ENCODE peak calls at places on chromosomes 13 and 19, in four cellular contexts. C is K562, B is Panc1, F is HCT116. N is an unnamed sample.

GRCh38 chr19:54574051-54574450 is 461 bp downstream of the LILRA2 start:
- DNase-seq in F (no peak), C (no peak), B (no peak), N (no peak)

GRCh38 chr19:56811480-56811879 is 29.0 kb downstream of the PEG3 start:
- DNase-seq in C (no peak), B (no peak), F (no peak), N (no peak)

GRCh38 chr13:38590796-38591507 is 95.9 kb upstream of the FREM2 start:
- DNase-seq in C (no peak), B (no peak), F (no peak), N (no peak)

GRCh38 chr19:1211494-1212234 is 6.1 kb downstream of the STK11 start:
- DNase-seq in C (peak), F (no peak), B (no peak), N (no peak)

GRCh38 chr13:48398450-48399095 is 14.3 kb downstream of the LPAR6 start:
- DNase-seq in F (no peak), B (no peak), C (no peak), N (no peak)

GRCh38 chr13:75480691-75481175 is 1.2 kb downstream of the TBC1D4 start:
- DNase-seq in B (no peak), C (peak), F (peak), N (peak)

GRCh38 chr13:28421674-28422410 is 73.1 kb downstream of the FLT1 start:
- DNase-seq in C (no peak), F (no peak), B (no peak), N (no peak)

GRCh38 chr13:26476111-26476743 is 81.3 kb upstream of the WASF3 start:
- DNase-seq in C (no peak), F (no peak), B (no peak), N (peak)

GRCh38 chr13:85236431-85236830 is 562.8 kb downstream of the SLITRK6 start:
- DNase-seq in B (no peak), F (no peak), C (no peak), N (no peak)

GRCh38 chr13:78372581-78372980 is 230.8 kb downstream of the POU4F1 start:
- DNase-seq in B (no peak), F (no peak), C (no peak), N (no peak)

GRCh38 chr19:35828694-35829301 is 16.2 kb upstream of the PRODH2 start:
- DNase-seq in C (peak), B (no peak), F (no peak), N (peak)

GRCh38 chr13:21483748-21484147 is 24.6 kb upstream of the ZDHHC20 start:
- DNase-seq in C (no peak), F (no peak), B (no peak), N (no peak)

GRCh38 chr19:30439271-30439750 is 67.1 kb downstream of the ZNF536 start:
- DNase-seq in B (no peak), F (no peak), C (no peak), N (no peak)

GRCh38 chr19:1069009-1069779 is 2.2 kb downstream of the ARHGAP45 start:
- DNase-seq in B (no peak), C (no peak), F (no peak), N (no peak)

GRCh38 chr13:20170931-20171330 is 10.1 kb upstream of the GJA3 start:
- DNase-seq in B (no peak), C (no peak), F (no peak), N (no peak)

GRCh38 chr19:47280183-47280797 is 5.6 kb downstream of the INAFM1 start:
- DNase-seq in C (peak), F (no peak), B (no peak), N (peak)

GRCh38 chr19:35545855-35546381 is 492 bp downstream of the TMEM147 start:
- DNase-seq in F (no peak), C (peak), B (no peak), N (no peak)

GRCh38 chr19:45100202-45100600 is 7.2 kb downstream of the PPP1R37 start:
- DNase-seq in F (no peak), C (no peak), B (no peak), N (no peak)

GRCh38 chr13:30466841-30467252 is 1.1 kb upstream of the HMGB1 start:
- DNase-seq in C (no peak), B (no peak), F (no peak), N (no peak)

GRCh38 chr13:21181671-21182070 is 5.2 kb downstream of the MRPL57 start:
- DNase-seq in C (no peak), B (no peak), F (no peak), N (no peak)

GRCh38 chr13:27595055-27595811 is 25.1 kb downstream of the LNX2 start:
- DNase-seq in F (no peak), B (no peak), C (no peak), N (no peak)

GRCh38 chr13:47976325-47976724 is 24.7 kb downstream of the SUCLA2 start:
- DNase-seq in B (no peak), C (no peak), F (no peak), N (no peak)

GRCh38 chr19:13576726-13577125 is 70.4 kb upstream of the CACNA1A start:
- DNase-seq in F (no peak), C (no peak), B (no peak), N (no peak)

GRCh38 chr13:19726611-19727010 is 56.1 kb downstream of the PSPC1 start:
- DNase-seq in F (no peak), C (no peak), B (no peak), N (no peak)

GRCh38 chr19:51131780-51132680 is 7.3 kb downstream of the SIGLEC9 start:
- DNase-seq in C (peak), F (peak), B (no peak), N (no peak)

GRCh38 chr19:10719466-10719961 is 1.6 kb downstream of the DNM2 start:
- DNase-seq in F (no peak), C (peak), B (no peak), N (no peak)
- TF ChIP-seq CTCF in F (no peak), C (no peak), B (no peak), N (no peak)

GRCh38 chr13:104872153-104872552 is 1663.3 kb downstream of the EFNB2 start:
- DNase-seq in F (no peak), B (no peak), C (no peak), N (no peak)

GRCh38 chr13:104875008-104875762 is 1660.3 kb downstream of the EFNB2 start:
- DNase-seq in C (no peak), F (no peak), B (no peak), N (no peak)

GRCh38 chr13:104868806-104869205 is 1666.7 kb downstream of the EFNB2 start:
- DNase-seq in F (no peak), B (no peak), C (no peak), N (no peak)

GRCh38 chr13:104871456-104871855 is 1664.0 kb downstream of the EFNB2 start:
- DNase-seq in B (no peak), F (no peak), C (no peak), N (no peak)

DNA sequence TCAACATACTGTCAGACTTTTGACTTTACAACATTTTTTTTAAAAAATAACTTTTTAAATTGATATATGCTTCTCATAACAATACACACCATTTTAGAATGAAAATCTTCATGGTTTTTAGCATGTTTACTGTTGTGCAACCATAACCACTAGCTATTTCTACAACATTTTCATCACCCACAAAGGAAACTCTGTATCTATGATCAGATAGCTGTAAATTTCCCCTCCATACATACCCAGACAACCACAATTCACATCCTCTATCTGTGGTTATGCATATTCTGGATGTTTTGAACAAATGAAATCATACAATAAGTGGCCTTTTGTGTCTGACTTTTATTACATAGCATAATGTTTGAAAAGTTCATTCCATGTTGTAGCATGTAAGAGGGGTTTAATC is 1666.0 kb downstream of the EFNB2 start:
- DNase-seq in C (no peak), F (no peak), B (no peak), N (no peak)
- TF ChIP-seq TCF7L2 in C (no peak), F (no peak), B (no peak), N (no peak)

GRCh38 chr19:2337329-2337707 is 8.8 kb downstream of the SPPL2B start:
- DNase-seq in F (no peak), C (no peak), B (no peak), N (peak)
- TF ChIP-seq CTCF in F (no peak), C (no peak), B (no peak), N (no peak)

GRCh38 chr13:81172603-81173002 is 831.7 kb upstream of the SPRY2 start:
- DNase-seq in C (no peak), F (no peak), B (no peak), N (no peak)

GRCh38 chr13:81171065-81171647 is 830.2 kb upstream of the SPRY2 start:
- DNase-seq in B (peak), F (peak), C (peak), N (peak)
- TF ChIP-seq TCF7L2 in B (no peak), F (no peak), C (no peak), N (no peak)

GRCh38 chr13:61410266-61410665 is 5.4 kb downstream of the PCDH20 start:
- DNase-seq in B (no peak), C (no peak), F (no peak), N (no peak)

GRCh38 chr13:61413572-61413971 is 2.1 kb downstream of the PCDH20 start:
- DNase-seq in F (no peak), B (no peak), C (no peak), N (no peak)

GRCh38 chr13:61414686-61415664 is 674 bp downstream of the PCDH20 start:
- DNase-seq in F (no peak), B (no peak), C (no peak), N (peak)

GRCh38 chr13:61414136-61414535 is 1.5 kb downstream of the PCDH20 start:
- DNase-seq in C (no peak), B (no peak), F (no peak), N (no peak)

DNA sequence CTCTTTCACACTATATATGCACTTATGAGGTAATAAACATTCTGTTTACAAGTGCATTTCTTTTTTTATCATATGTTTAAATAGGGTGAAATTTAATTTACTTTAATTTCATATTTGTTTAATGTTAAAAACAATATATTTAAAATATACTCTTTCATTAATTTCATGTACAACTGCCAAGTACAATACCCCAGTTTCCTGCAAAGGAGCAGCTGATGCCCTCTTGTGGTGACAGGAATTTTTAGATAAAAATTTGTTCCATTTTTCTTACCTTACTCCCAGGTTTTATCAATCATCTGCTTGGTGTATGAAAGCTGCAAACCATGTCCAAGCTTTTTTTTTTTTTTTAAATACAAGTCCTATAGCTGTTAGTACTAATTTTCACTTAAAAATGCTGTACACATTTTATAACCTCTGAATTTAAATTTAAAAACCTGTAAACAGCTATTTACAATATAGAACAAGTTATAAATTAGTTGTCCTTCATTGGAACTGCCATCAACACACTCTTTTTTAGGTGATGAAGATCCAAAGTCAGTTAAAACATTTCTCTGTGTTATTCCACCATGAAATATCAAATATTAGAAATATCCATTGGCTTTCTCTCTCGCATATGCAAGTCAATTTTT is 4.9 kb downstream of the PCDH20 start:
- DNase-seq in C (peak), B (peak), F (peak), N (peak)
- TF ChIP-seq CTCF in C (peak), B (peak), F (peak), N (peak)

DNA sequence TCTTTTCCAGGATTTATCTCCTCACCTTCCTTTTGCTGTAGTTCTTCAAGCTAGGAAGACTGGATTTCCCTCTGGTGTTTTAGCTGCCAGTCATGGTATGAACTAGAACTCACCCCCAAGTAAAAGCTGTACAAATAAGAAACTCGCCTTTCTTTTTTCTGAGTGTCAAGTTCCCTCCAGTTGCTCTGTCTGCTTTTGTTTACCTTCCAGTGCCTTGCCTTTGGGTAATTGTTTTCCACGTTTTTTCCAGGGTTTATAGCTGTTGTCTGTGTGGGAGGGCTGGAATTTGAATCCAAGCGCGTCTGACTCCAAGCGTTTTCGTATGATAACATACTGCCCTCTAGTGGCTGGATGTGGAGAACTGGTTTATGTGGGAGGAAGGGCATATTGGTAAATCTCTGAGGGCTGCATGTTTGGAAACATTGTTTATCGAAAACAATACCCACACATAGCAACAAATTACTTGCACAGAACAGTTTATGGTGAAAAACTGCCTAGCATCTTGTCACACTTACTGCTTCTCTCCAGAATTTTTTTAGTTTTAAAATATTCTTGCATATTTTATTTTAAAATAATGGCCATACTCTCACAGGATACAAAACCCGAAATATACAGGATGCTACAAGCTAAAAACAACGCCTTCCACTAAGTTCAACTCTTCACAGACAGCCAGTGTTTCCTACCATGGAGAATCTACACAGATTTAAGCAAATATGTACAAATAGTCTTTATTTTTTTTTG is 19.2 kb downstream of the RCN3 start:
- DNase-seq in F (peak), B (no peak), C (peak), N (peak)
- TF ChIP-seq TCF7L2 in F (no peak), B (no peak), C (no peak), N (no peak)

DNA sequence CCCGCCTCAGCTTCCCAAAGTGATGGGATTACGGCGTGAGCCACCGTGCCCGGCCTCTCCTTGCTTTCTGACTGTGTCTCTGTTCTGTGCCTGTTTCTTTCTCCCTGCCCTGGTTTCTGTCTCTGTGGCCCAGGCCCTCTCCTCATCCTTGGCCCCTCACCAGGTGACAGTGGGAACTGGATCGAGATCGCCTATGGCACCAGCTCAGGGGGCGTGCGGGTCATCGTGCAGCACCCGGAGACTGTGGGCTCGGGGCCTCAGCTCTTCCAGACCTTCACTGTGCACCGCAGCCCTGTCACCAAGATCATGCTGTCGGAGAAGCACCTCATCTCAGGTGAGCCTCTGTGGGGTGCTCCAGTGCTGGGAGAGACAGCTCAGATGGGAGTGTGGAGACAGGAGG is 9.9 kb downstream of the SHKBP1 start:
- DNase-seq in C (no peak), F (no peak), B (no peak), N (no peak)
- TF ChIP-seq CTCF in C (no peak), F (no peak), B (no peak), N (no peak)

GRCh38 chr13:80171096-80171495 is 169.8 kb downstream of the SPRY2 start:
- DNase-seq in B (no peak), F (no peak), C (no peak), N (no peak)

GRCh38 chr13:80161896-80162295 is 179.0 kb downstream of the SPRY2 start:
- DNase-seq in B (no peak), F (no peak), C (no peak), N (no peak)

GRCh38 chr13:80164451-80164850 is 176.5 kb downstream of the SPRY2 start:
- DNase-seq in B (no peak), F (no peak), C (no peak), N (no peak)

GRCh38 chr13:80168089-80168850 is 172.7 kb downstream of the SPRY2 start:
- DNase-seq in C (no peak), B (no peak), F (no peak), N (no peak)

DNA sequence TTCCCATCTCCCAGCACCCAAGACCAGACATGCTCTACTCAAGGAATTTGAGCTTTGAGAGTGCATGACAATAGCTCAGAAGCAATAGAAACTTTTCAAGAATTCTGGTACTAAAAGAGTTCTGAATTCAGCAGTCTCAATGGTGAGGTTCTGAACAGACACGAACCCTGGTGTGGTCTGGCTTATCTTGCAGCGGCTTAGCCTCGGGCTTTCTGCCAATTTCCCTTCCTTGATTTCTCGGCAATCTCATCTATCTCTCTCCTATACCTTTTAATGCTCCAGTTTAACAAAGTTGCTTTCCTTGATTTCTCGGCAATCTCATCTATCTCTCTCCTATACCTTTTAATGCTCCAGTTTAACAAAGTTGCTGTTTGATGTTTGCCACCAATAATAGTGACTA is 174.6 kb downstream of the SPRY2 start:
- DNase-seq in F (no peak), C (no peak), B (no peak), N (no peak)
- TF ChIP-seq TCF7L2 in F (no peak), C (no peak), B (no peak), N (no peak)